ENCODE peak calls at places on chromosomes 12 and 14, in eight cellular contexts. I is HepG2, L is PC-9, E is fibroblast of lung, X is IMR-90, O is mesenchymal stem cell, Z is GM23248, J is endothelial cell of umbilical vein. C is an unnamed sample.

GRCh38 chr14:100522616-100523021 is 64.6 kb downstream of the BEGAIN start:
- DNase-seq in I (no peak), L (no peak), E (no peak), X (no peak), O (no peak), Z (peak; percentile 16), J (no peak), C (peak; percentile 6)

GRCh38 chr12:111304642-111305071 is 64.2 kb downstream of the PHETA1 start:
- DNase-seq in I (no peak), L (peak; percentile 27), E (peak; percentile 8), X (no peak), O (no peak), Z (no peak), J (peak; percentile 10), C (peak; percentile 29)

GRCh38 chr14:26525057-26525456 is 72.8 kb downstream of the NOVA1 start:
- DNase-seq in I (no peak), L (no peak), E (peak; percentile 17), X (no peak), O (no peak), Z (peak; percentile 7), J (no peak), C (no peak)

GRCh38 chr14:64303471-64303917 is 9.3 kb upstream of the ESR2 start:
- DNase-seq in I (peak; percentile 63), L (peak; percentile 21), E (peak; percentile 75), X (peak; percentile 68), O (peak; percentile 77), Z (peak; percentile 62), J (peak; percentile 71), C (no peak)

GRCh38 chr12:31118347-31118830 is 44.7 kb downstream of the DDX11 start:
- DNase-seq in I (no peak), L (no peak), E (no peak), X (no peak), O (no peak), Z (no peak), J (no peak), C (no peak)

GRCh38 chr14:89955418-89956293 is at the start of gene TDP1:
- DNase-seq in I (peak; percentile 91), L (peak; percentile 83), E (peak; percentile 93), X (peak; percentile 92), O (peak; percentile 96), Z (peak; percentile 98), J (peak; percentile 96), C (peak; percentile 97)

GRCh38 chr12:89244536-89244935 is 107.8 kb downstream of the DUSP6 start:
- DNase-seq in I (no peak), L (no peak), E (peak; percentile 48), X (peak; percentile 64), O (peak; percentile 79), Z (peak; percentile 42), J (peak; percentile 68), C (peak; percentile 64)

GRCh38 chr14:77053046-77053841 is 24.7 kb upstream of the IRF2BPL start:
- DNase-seq in I (peak; percentile 70), L (no peak), E (peak; percentile 79), X (peak; percentile 76), O (peak; percentile 89), Z (peak; percentile 73), J (peak; percentile 81), C (peak; percentile 86)

GRCh38 chr12:128806573-128806972 is 17.2 kb downstream of the SLC15A4 start:
- DNase-seq in I (no peak), L (no peak), E (no peak), X (no peak), O (no peak), Z (no peak), J (no peak), C (no peak)

GRCh38 chr14:95361373-95362179 is 41.9 kb upstream of the CLMN start:
- DNase-seq in I (no peak), L (peak; percentile 2), E (peak; percentile 6), X (no peak), O (no peak), Z (peak; percentile 29), J (peak; percentile 36), C (peak; percentile 34)

GRCh38 chr12:16880864-16881285 is 274.9 kb upstream of the LMO3 start:
- DNase-seq in I (no peak), L (no peak), E (no peak), X (no peak), O (no peak), Z (no peak), J (no peak), C (no peak)
- H2AFZ ChIP-seq in I (no peak overlapping the region), L (peak overlapping the region; percentile 33), E (no peak overlapping the region), X (no peak overlapping the region), O (no peak overlapping the region), Z (no peak overlapping the region), J (no peak overlapping the region), C (no peak overlapping the region)

DNA sequence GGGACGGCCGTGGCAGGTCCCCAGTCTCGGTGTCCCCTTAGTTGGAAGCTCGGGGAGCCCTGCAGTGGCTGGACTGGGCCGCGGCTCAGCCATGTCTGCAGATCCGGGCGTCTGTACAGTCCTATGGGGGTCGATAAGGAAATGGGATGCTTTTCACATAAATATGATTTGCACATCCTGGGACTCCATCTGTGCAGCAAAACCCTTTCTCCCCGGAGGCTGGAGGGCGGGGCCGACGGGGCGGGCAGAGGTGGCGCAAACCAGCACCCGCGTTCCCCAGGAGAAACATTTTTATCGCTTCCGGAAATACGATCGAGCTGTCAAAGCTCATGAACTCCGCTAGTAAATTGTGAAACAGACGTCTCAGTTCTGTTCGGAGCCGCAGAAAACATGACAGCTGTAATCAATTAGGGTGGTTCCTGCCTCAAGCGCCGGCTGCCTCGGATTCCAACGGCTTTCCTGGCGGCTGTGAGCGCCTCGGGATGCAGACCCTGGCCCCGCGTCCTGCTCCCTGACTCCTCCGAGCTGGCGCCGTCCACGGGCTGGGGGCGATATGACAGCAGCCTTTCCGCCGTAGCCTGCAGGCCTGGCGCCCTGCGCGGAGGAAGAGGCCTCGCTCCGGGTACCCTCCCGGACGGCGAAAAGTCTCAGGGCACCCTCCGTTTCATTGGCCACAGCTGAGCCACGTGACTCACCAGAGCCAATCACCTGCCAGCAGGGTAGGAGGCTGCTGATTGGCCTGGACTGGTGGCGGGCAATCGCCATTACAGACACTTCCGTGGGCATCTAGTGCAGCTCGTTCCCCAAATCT is 23.0 kb downstream of the DIO3 start:
- DNase-seq in I (no peak), L (no peak), E (no peak), X (no peak), O (no peak), Z (peak; percentile 58), J (no peak), C (no peak)
- H3K4me3 ChIP-seq in I (no peak overlapping the region), L (no peak overlapping the region), E (no peak overlapping the region), X (no peak overlapping the region), O (peak overlapping the region; percentile 72), Z (peak overlapping the region; percentile 64), J (no peak overlapping the region), C (no peak overlapping the region)

DNA sequence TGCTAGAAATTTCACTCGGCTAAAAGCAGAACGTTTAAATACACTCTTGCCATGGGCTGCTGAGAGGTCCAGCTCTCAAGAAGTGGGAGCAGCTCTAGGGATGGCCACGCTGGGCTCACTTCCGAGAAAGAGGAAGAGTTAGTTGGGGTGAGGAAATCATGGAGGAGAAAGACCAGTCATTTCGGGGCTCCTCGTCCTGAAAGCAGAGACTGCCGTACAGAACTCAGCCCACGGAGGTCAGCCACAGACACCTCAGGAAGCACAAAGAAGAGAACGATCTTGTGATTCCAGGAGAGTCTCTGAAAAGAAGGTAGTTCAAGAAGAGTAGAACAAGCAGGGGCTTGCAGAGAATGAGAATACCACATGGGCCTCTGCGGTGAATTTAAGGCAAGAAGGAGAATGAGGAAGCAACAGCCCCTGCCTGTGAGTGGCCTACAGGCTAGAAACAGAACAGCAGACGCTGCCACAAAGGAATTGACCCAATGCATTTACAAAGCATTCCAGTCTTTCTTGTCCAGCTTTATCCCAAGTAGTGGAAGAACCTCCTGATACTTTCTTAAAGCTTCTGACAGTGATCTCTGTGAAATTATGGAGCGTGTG is 311.9 kb downstream of the CACNA1C start:
- DNase-seq in I (no peak), L (no peak), E (no peak), X (no peak), O (no peak), Z (no peak), J (no peak), C (no peak)
- H2AFZ ChIP-seq in I (no peak overlapping the region), L (no peak overlapping the region), E (no peak overlapping the region), X (no peak overlapping the region), O (no peak overlapping the region), Z (no peak overlapping the region), J (no peak overlapping the region), C (no peak overlapping the region)

DNA sequence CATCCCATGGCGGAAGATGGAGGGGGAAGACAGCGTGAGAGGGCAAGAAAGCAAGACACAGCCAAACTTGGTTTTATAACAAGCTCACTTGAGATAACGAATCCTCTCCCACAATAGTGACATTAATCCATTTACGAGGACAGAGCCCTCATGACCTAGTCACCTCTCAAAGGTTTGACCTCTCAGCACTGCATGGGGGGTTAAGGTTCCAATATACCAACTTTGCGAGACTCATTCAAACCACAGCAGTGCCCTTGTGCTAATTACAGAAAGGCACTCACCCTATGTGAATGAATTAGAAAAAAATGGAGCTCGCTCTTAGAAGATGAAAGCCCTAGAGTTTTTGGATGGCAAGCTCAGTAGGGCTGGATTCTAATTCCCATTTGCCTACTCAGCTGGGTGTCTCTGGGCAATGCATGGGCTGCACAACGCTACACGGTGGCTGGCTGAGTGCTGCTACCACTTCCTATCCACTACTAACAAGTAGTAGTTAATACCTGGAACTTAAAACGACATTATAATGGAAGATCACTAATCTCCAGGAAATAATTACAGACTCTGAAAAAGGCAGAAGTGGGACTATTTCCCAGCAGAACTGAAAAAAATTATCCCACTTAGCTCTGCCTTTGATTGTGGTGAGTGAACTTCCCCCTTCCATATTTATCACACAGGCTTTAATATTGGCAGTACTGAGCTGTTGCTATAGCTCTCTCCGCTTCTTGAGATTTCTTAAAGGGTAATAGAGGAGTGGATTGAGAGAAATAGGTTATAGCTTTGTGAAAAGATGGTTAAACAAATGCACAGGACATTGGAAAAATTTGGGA is 27.5 kb downstream of the TESPA1 start:
- DNase-seq in I (no peak), L (no peak), E (no peak), X (no peak), O (no peak), Z (no peak), J (no peak), C (no peak)
- H3K4me3 ChIP-seq in I (no peak overlapping the region), L (no peak overlapping the region), E (no peak overlapping the region), X (no peak overlapping the region), O (no peak overlapping the region), Z (no peak overlapping the region), J (no peak overlapping the region), C (no peak overlapping the region)

DNA sequence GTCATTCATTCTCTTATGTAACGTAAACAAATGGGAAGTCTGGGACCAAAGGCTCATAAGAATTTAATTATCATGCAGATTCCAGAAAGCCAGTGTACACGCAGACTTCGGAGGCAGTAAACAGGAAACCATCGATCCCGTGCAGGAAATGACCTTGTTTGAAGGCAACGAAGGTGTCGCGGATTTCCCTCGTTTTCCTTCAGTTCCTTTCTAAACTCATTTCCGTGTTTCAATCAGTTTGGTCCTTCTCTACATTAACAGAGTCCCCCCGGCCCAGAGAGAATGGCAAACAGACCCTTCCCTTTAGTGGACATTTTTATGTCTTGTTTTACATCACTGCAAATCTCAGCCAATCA is 6.3 kb upstream of the FOXJ2 start:
- DNase-seq in I (no peak), L (no peak), E (no peak), X (no peak), O (peak; percentile 91), Z (peak; percentile 84), J (no peak), C (no peak)
- H2AFZ ChIP-seq in I (peak overlapping the region; percentile 96), L (peak overlapping the region; percentile 95), E (peak overlapping the region; percentile 85), X (peak overlapping the region; percentile 96), O (peak overlapping the region; percentile 97), Z (peak overlapping the region; percentile 90), J (peak overlapping the region; percentile 94), C (peak overlapping the region; percentile 76)